ENCODE peak calls at places on chromosome 22, in five cellular contexts. One of them, this sample, is unnamed.

GRCh38 chr22:50048066-50048765 is 9.9 kb downstream of the TTLL8 start:
- DNase-seq in NCI-H1092: no peak
- DNase-seq in OCI-LY7: no peak
- DNase-seq in activated naive CD4-positive, alpha-beta T cell: no peak
- DNase-seq in A172: no peak
- DNase-seq in this sample: no peak

GRCh38 chr22:38456272-38456837 is 1.4 kb upstream of the KCNJ4 start:
- DNase-seq in activated naive CD4-positive, alpha-beta T cell: no peak
- DNase-seq in A172: no peak
- DNase-seq in NCI-H1092: no peak
- DNase-seq in OCI-LY7: no peak
- DNase-seq in this sample: no peak

GRCh38 chr22:50656122-50657070 is 16.2 kb upstream of the SHANK3 start:
- DNase-seq in A172: peak
- DNase-seq in OCI-LY7: no peak
- DNase-seq in NCI-H1092: no peak
- DNase-seq in activated naive CD4-positive, alpha-beta T cell: no peak
- DNase-seq in this sample: peak

GRCh38 chr22:37802310-37803194 is 5.2 kb upstream of the GCAT start:
- DNase-seq in OCI-LY7: no peak
- DNase-seq in NCI-H1092: peak
- DNase-seq in activated naive CD4-positive, alpha-beta T cell: no peak
- DNase-seq in A172: no peak
- DNase-seq in this sample: peak

GRCh38 chr22:41779889-41780505 is 20.5 kb upstream of the CCDC134 start:
- DNase-seq in activated naive CD4-positive, alpha-beta T cell: no peak
- DNase-seq in NCI-H1092: no peak
- DNase-seq in OCI-LY7: no peak
- DNase-seq in A172: no peak
- DNase-seq in this sample: no peak

GRCh38 chr22:28810839-28811491 is 10.6 kb upstream of the XBP1 start:
- DNase-seq in activated naive CD4-positive, alpha-beta T cell: peak
- DNase-seq in A172: no peak
- DNase-seq in NCI-H1092: no peak
- DNase-seq in OCI-LY7: no peak
- DNase-seq in this sample: no peak

GRCh38 chr22:40235418-40235817 is 57.7 kb downstream of the TNRC6B start:
- DNase-seq in NCI-H1092: peak
- DNase-seq in OCI-LY7: no peak
- DNase-seq in activated naive CD4-positive, alpha-beta T cell: no peak
- DNase-seq in A172: peak
- DNase-seq in this sample: peak

GRCh38 chr22:35327690-35328471 is 28.2 kb downstream of the TOM1 start:
- DNase-seq in A172: no peak
- DNase-seq in OCI-LY7: no peak
- DNase-seq in activated naive CD4-positive, alpha-beta T cell: no peak
- DNase-seq in NCI-H1092: no peak
- DNase-seq in this sample: no peak

GRCh38 chr22:27633296-27633871 is 168.2 kb downstream of the MN1 start:
- DNase-seq in activated naive CD4-positive, alpha-beta T cell: no peak
- DNase-seq in OCI-LY7: no peak
- DNase-seq in NCI-H1092: no peak
- DNase-seq in A172: no peak
- DNase-seq in this sample: no peak

GRCh38 chr22:31259798-31260473 is 32.4 kb downstream of the PIK3IP1 start:
- DNase-seq in activated naive CD4-positive, alpha-beta T cell: no peak
- DNase-seq in NCI-H1092: no peak
- DNase-seq in A172: no peak
- DNase-seq in OCI-LY7: no peak
- DNase-seq in this sample: peak

GRCh38 chr22:47847281-47847890 is 1084.9 kb downstream of the TBC1D22A start:
- DNase-seq in OCI-LY7: peak
- DNase-seq in activated naive CD4-positive, alpha-beta T cell: no peak
- DNase-seq in NCI-H1092: no peak
- DNase-seq in A172: no peak
- DNase-seq in this sample: no peak

GRCh38 chr22:48489551-48490512 is 1337.8 kb downstream of the BRD1 start:
- DNase-seq in A172: no peak
- DNase-seq in activated naive CD4-positive, alpha-beta T cell: no peak
- DNase-seq in OCI-LY7: no peak
- DNase-seq in NCI-H1092: no peak
- DNase-seq in this sample: no peak

GRCh38 chr22:20034143-20034542 is 13.2 kb downstream of the TANGO2 start:
- DNase-seq in activated naive CD4-positive, alpha-beta T cell: no peak
- DNase-seq in NCI-H1092: no peak
- DNase-seq in A172: no peak
- DNase-seq in OCI-LY7: peak
- DNase-seq in this sample: no peak

GRCh38 chr22:48284671-48285070 is 1522.2 kb downstream of the TBC1D22A start:
- DNase-seq in OCI-LY7: no peak
- DNase-seq in A172: no peak
- DNase-seq in activated naive CD4-positive, alpha-beta T cell: no peak
- DNase-seq in NCI-H1092: no peak
- DNase-seq in this sample: no peak

GRCh38 chr22:42324991-42325710 is 54.7 kb upstream of the TCF20 start:
- DNase-seq in NCI-H1092: peak
- DNase-seq in activated naive CD4-positive, alpha-beta T cell: peak
- DNase-seq in A172: no peak
- DNase-seq in OCI-LY7: no peak
- DNase-seq in this sample: no peak

GRCh38 chr22:39928556-39929401 is 27.9 kb downstream of the GRAP2 start:
- DNase-seq in NCI-H1092: peak
- DNase-seq in OCI-LY7: no peak
- DNase-seq in activated naive CD4-positive, alpha-beta T cell: no peak
- DNase-seq in A172: no peak
- DNase-seq in this sample: no peak

GRCh38 chr22:20267441-20268288 is 453 bp downstream of the RTN4R start:
- DNase-seq in OCI-LY7: no peak
- DNase-seq in A172: no peak
- DNase-seq in activated naive CD4-positive, alpha-beta T cell: no peak
- DNase-seq in NCI-H1092: no peak
- DNase-seq in this sample: peak

GRCh38 chr22:35349704-35350538 is 31.0 kb upstream of the HMOX1 start:
- DNase-seq in OCI-LY7: peak
- DNase-seq in NCI-H1092: peak
- DNase-seq in A172: no peak
- DNase-seq in activated naive CD4-positive, alpha-beta T cell: no peak
- DNase-seq in this sample: no peak

GRCh38 chr22:25199726-25200520 is at the start of gene CRYBB3:
- DNase-seq in A172: no peak
- DNase-seq in OCI-LY7: no peak
- DNase-seq in activated naive CD4-positive, alpha-beta T cell: no peak
- DNase-seq in NCI-H1092: no peak
- DNase-seq in this sample: no peak

GRCh38 chr22:36807627-36808026 is 9.2 kb downstream of the PVALB start:
- DNase-seq in NCI-H1092: no peak
- DNase-seq in A172: no peak
- DNase-seq in OCI-LY7: no peak
- DNase-seq in activated naive CD4-positive, alpha-beta T cell: no peak
- DNase-seq in this sample: no peak

GRCh38 chr22:32544953-32545558 is 70.4 kb downstream of the FBXO7 start:
- DNase-seq in A172: no peak
- DNase-seq in OCI-LY7: no peak
- DNase-seq in activated naive CD4-positive, alpha-beta T cell: no peak
- DNase-seq in NCI-H1092: no peak
- DNase-seq in this sample: no peak

GRCh38 chr22:36239401-36240171 is at the start of gene APOL2:
- DNase-seq in activated naive CD4-positive, alpha-beta T cell: peak
- DNase-seq in OCI-LY7: peak
- DNase-seq in NCI-H1092: peak
- DNase-seq in A172: peak
- DNase-seq in this sample: peak

GRCh38 chr22:35961480-35961902 is 67.1 kb downstream of the RBFOX2 start:
- DNase-seq in A172: peak
- DNase-seq in activated naive CD4-positive, alpha-beta T cell: no peak
- DNase-seq in OCI-LY7: no peak
- DNase-seq in NCI-H1092: peak
- DNase-seq in this sample: no peak

GRCh38 chr22:41998361-41999261 is at the start of gene WBP2NL:
- DNase-seq in OCI-LY7: peak
- DNase-seq in activated naive CD4-positive, alpha-beta T cell: peak
- DNase-seq in A172: no peak
- DNase-seq in NCI-H1092: no peak
- DNase-seq in this sample: peak

GRCh38 chr22:47994899-47995573 is 1232.6 kb downstream of the TBC1D22A start:
- DNase-seq in OCI-LY7: no peak
- DNase-seq in A172: no peak
- DNase-seq in activated naive CD4-positive, alpha-beta T cell: no peak
- DNase-seq in NCI-H1092: no peak
- DNase-seq in this sample: no peak

GRCh38 chr22:24059121-24059520 is 48.0 kb downstream of the CABIN1 start:
- DNase-seq in A172: peak
- DNase-seq in OCI-LY7: no peak
- DNase-seq in activated naive CD4-positive, alpha-beta T cell: no peak
- DNase-seq in NCI-H1092: no peak
- DNase-seq in this sample: peak

GRCh38 chr22:50317178-50317577 is 9.6 kb downstream of the DENND6B start:
- DNase-seq in NCI-H1092: no peak
- DNase-seq in OCI-LY7: no peak
- DNase-seq in A172: no peak
- DNase-seq in activated naive CD4-positive, alpha-beta T cell: no peak
- DNase-seq in this sample: no peak

GRCh38 chr22:20212754-20213699 is 55.1 kb downstream of the RTN4R start:
- DNase-seq in A172: no peak
- DNase-seq in NCI-H1092: no peak
- DNase-seq in OCI-LY7: no peak
- DNase-seq in activated naive CD4-positive, alpha-beta T cell: no peak
- DNase-seq in this sample: no peak

GRCh38 chr22:38104084-38104483 is 6.4 kb downstream of the BAIAP2L2 start:
- DNase-seq in OCI-LY7: peak
- DNase-seq in activated naive CD4-positive, alpha-beta T cell: no peak
- DNase-seq in NCI-H1092: no peak
- DNase-seq in A172: no peak
- DNase-seq in this sample: peak

GRCh38 chr22:27554106-27554814 is 247.3 kb downstream of the MN1 start:
- DNase-seq in A172: no peak
- DNase-seq in OCI-LY7: no peak
- DNase-seq in activated naive CD4-positive, alpha-beta T cell: no peak
- DNase-seq in NCI-H1092: no peak
- DNase-seq in this sample: peak

GRCh38 chr22:35465109-35465701 is 65.3 kb downstream of the MCM5 start:
- DNase-seq in activated naive CD4-positive, alpha-beta T cell: no peak
- DNase-seq in NCI-H1092: no peak
- DNase-seq in A172: no peak
- DNase-seq in OCI-LY7: no peak
- DNase-seq in this sample: no peak

GRCh38 chr22:22571429-22571828 is 12.4 kb upstream of the PRAME start:
- DNase-seq in activated naive CD4-positive, alpha-beta T cell: no peak
- DNase-seq in A172: no peak
- DNase-seq in OCI-LY7: no peak
- DNase-seq in NCI-H1092: no peak
- DNase-seq in this sample: no peak

GRCh38 chr22:44850946-44851345 is 98.6 kb downstream of the ARHGAP8 start:
- DNase-seq in activated naive CD4-positive, alpha-beta T cell: no peak
- DNase-seq in NCI-H1092: no peak
- DNase-seq in OCI-LY7: no peak
- DNase-seq in A172: no peak
- DNase-seq in this sample: no peak

GRCh38 chr22:39242809-39243442 is 1.9 kb downstream of the PDGFB start:
- DNase-seq in activated naive CD4-positive, alpha-beta T cell: peak
- DNase-seq in NCI-H1092: no peak
- DNase-seq in OCI-LY7: no peak
- DNase-seq in A172: no peak
- DNase-seq in this sample: peak

This sample was measured in PC-3.